ENCODE peak calls at places on chromosomes 16 and 17, in four cellular contexts. O is H1, V is IMR-90, S is mesendoderm. A is an unnamed sample. For H3K27me3, the result is how much of the 10 kb centered on the place peaks cover.

GRCh38 chr17:14019186-14019956 is 49.9 kb upstream of the COX10 start:
- DNase-seq in V (peak), S (no peak), O (no peak), A (no peak)

GRCh38 chr17:72342582-72343527 is 222.0 kb downstream of the SOX9 start:
- DNase-seq in O (no peak), S (peak), V (no peak), A (no peak)

GRCh38 chr17:75819116-75819515 is 25.1 kb downstream of the UNC13D start:
- DNase-seq in S (no peak), V (no peak), O (no peak), A (no peak)

GRCh38 chr16:29192329-29193247 is 207.7 kb downstream of the LAT start:
- DNase-seq in S (no peak), V (no peak), O (peak), A (peak)

GRCh38 chr17:47895254-47895855 is 681 bp upstream of the SP2 start:
- DNase-seq in V (peak), O (no peak), S (no peak), A (no peak)

GRCh38 chr16:79171504-79172240 is 428.9 kb downstream of the MAF start:
- DNase-seq in S (no peak), O (no peak), V (no peak), A (no peak)

GRCh38 chr17:43456661-43457361 is 27.0 kb upstream of the DHX8 start:
- DNase-seq in S (no peak), O (no peak), V (peak), A (no peak)

GRCh38 chr17:64331946-64332493 is 58.6 kb downstream of the PECAM1 start:
- DNase-seq in V (no peak), O (no peak), S (peak), A (no peak)

GRCh38 chr16:86502856-86503748 is 7.2 kb upstream of the FOXF1 start:
- DNase-seq in S (no peak), O (no peak), V (peak), A (no peak)

GRCh38 chr17:4043862-4044261 is 79.6 kb upstream of the ATP2A3 start:
- DNase-seq in V (no peak), O (no peak), S (no peak), A (no peak)

GRCh38 chr16:86577314-86577971 is 906 bp upstream of the FOXL1 start:
- DNase-seq in S (peak), O (no peak), V (peak), A (peak)

GRCh38 chr16:86302710-86303109 is 207.6 kb upstream of the FOXF1 start:
- DNase-seq in V (no peak), S (peak), O (no peak), A (no peak)

GRCh38 chr17:29574732-29575510 is 6.4 kb downstream of the TP53I13 start:
- DNase-seq in S (no peak), V (no peak), O (no peak), A (peak)

GRCh38 chr16:65838001-65838400 is 528.5 kb upstream of the CDH5 start:
- DNase-seq in V (no peak), O (no peak), S (no peak), A (no peak)

GRCh38 chr16:6160303-6160702 is 1062.7 kb upstream of the EEF2KMT start:
- DNase-seq in V (no peak), S (no peak), O (no peak), A (no peak)

GRCh38 chr17:33992113-33992512 is 263.0 kb upstream of the CCL2 start:
- DNase-seq in O (no peak), S (no peak), V (no peak), A (peak)

GRCh38 chr17:33178641-33179040 is 114.5 kb downstream of the ASIC2 start:
- DNase-seq in S (no peak), V (no peak), O (no peak), A (no peak)

GRCh38 chr17:46935658-46936266 is 12.8 kb downstream of the GOSR2 start:
- DNase-seq in S (peak), V (no peak), O (no peak), A (no peak)

GRCh38 chr17:66943484-66943883 is 21.0 kb upstream of the CACNG4 start:
- DNase-seq in S (peak), V (no peak), O (no peak), A (no peak)

GRCh38 chr17:8212312-8213180 is 2.2 kb upstream of the AURKB start:
- DNase-seq in V (no peak), O (no peak), S (no peak), A (no peak)

GRCh38 chr17:77499699-77500435 is 359.1 kb downstream of the SEC14L1 start:
- DNase-seq in O (no peak), S (no peak), V (no peak), A (no peak)

GRCh38 chr16:12458591-12459400 is 344.9 kb downstream of the CPPED1 start:
- DNase-seq in S (no peak), O (no peak), V (no peak), A (no peak)

DNA sequence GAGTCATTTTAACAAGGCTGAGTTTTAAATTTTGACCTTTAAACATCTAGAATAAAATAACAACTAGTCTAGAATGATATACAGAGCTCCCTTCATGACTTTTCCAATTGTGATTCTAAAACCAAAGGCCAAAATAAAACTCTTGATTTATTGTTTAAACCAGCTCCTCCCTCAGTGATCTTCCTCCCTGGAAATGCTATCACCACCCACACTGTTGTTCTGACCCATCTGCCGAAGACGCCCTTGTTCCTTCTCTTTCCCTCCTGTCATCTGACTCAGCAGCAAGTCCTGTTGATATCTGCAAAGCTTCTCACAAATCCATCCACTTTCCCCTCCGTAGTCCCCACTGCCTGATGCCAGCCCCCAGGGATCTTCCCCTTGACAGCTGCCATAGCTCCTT is 231.6 kb upstream of the DYNLRB2 start:
- DNase-seq in S (no peak), O (no peak), V (no peak), A (no peak)
- H3K56ac ChIP-seq in S (no peak), O (no peak), V (no peak), A (no peak)

DNA sequence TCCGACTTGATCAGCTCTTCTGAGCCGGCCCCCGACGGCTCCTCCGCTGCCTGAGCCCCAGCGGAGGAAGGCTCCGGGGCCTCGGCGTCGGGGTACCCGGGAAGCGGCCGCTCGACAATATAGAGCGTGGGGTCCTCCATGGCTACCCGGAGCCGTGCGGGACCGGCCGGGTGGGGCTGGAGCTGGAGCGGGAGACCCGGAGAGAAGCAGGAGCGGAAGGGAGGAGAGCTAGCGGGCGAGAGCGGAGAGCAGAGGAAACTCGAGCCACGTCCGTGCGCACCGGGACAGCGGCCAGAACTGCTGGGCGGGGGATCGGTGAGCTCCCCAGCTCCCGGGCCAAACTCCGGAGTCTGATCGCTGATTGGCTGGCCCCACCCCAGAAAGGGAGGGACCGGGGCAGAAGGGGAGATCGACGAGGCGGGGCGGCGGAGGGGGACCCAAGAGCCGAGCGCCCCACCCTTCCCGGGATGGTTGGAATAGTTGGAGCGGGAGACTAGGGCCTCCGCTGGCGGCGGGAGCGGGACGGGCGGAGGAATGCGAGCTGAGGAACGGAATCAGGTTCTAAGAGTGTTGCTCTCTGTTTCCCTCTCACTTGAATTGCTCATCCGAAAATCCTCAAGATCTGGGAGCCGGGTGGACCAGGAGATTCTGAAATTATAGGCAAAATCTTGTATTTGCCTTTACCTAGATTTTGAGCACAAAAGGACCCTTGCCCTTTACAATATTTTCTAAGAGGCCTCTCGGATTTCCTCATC is at the start of gene CAVIN1:
- DNase-seq in O (peak), S (peak), V (peak), A (peak)
- H3K27me3 ChIP-seq in O (under half), S (under half), V (under half), A (under half)

DNA sequence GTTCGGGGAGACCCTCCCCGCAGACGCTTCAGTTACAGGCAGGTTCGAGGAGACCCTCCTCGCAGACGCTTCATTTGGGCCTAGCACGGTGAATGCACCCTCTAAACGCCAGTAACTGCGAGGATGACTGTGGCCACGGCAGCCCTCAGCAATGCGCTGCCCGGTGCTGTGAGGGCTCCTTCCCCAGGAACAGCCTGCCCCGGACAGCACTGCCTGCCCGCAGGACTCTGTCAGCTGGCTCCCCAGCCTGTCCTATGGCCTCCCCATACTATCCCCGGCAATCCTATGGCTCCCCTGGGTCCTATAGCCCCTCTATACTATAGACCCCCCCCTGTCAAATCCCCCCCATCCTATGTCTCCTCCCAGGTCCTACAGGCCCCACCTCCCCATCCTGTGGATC is 238.9 kb downstream of the RBFOX3 start:
- DNase-seq in O (no peak), S (no peak), V (no peak), A (no peak)
- H2BK5ac ChIP-seq in O (no peak), S (no peak), V (no peak), A (no peak)

GRCh38 chr16:27232061-27232841 is 28.9 kb downstream of the KDM8 start:
- DNase-seq in S (no peak), V (no peak), O (no peak), A (no peak)
- H3K56ac ChIP-seq in S (no peak), V (no peak), O (no peak), A (no peak)

DNA sequence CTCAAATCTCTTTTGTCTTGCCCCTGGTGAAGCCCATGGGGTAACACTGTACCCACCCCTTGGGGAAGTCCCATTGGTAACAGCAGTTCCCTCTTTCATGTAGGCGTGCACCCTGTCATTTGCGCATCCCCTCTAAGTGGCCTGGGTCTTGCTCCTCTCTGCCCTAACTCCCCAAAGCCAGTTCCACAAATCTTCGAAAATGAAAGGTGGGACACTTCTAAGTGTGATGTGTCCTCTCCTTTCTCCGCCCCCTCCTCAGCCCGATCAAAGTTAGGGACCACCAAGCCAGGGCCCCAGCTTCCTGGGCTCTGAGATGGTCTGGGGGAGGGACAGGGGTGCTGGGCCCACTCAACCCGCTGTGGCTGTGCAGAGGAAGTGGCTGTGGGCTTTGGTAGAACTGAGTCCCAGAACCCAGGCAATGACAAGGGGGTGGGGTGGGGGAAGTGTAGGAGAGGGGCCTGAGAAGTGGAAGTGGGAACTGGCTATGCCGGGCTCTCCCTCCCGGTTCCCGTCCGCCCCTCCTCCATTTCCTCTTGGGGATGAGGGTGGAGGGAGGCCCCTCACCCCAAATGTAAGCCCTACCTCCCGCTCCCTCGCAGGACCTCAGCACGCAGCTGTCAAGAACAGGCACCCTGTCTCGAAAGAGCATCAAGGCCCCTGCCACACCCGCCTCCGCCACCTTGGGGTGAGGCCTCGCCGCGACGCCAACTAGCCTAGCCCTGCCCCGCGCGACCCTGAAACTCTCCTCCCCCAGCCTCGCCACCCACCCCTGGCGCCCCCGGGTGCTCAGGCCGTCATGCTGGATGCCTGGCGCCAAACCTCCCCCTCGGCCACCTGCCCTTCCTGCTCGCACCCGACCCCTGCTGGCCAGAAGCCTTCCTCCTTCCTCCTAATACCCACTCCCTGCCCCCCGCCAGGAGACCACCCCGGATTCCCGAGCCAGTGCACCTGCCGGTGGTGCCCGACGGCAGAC is 8.7 kb downstream of the ABI3 start:
- DNase-seq in O (peak), V (no peak), S (no peak), A (peak)
- H3K27me3 ChIP-seq in O (under half), V (under half), S (under half), A (under half)

DNA sequence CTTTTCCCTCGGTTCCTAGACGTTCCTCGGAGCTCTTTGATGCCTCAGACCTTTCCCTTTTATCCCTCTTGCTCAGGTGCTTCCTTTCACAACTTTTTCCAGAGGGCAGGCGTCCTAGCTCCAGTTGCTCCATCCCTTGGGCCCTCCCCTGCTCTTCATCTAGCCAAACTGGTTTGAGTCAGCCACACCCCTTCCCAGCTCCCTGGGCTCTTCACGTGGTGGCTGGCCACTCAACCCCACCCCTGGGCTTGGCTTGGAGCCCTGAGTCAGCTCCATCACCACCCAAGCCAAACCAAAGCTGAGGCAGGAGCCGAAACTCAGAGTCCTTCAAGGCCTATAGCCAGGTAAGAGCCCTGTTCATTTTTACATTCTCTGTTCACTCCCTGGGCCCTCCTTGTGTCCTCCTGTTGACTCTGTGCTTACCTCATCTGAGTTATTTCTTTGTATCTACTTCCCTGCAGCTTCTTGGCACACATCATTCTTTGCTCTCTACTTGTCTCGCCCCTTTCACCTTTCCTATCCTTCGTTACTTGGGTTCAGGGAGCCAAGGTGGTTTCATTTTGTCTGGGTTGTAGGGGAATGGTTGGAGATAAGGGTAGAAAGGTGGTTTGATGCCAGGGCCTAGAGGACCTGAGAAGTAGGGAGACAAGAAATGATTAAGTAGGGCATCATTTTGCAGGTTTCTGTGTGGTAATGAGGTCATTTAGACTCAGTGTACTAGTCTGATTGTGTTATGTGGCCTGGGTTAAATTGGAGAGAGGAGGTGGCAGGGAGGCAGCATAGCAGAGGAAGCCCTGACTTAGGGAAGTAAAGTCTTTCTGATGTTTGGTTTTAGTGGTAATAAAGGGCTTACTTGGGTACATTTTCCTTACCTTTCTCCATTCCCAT is 7.6 kb upstream of the PHKG2 start:
- DNase-seq in O (no peak), V (peak), S (peak), A (peak)
- H2BK5ac ChIP-seq in O (no peak), V (peak), S (no peak), A (no peak)

GRCh38 chr17:57663326-57664070 is 81.6 kb downstream of the CCDC182 start:
- DNase-seq in V (no peak), O (no peak), S (no peak), A (no peak)

GRCh38 chr17:57666198-57666870 is 78.8 kb downstream of the CCDC182 start:
- DNase-seq in V (no peak), O (peak), S (no peak), A (peak)

GRCh38 chr17:57666946-57667345 is 78.2 kb downstream of the CCDC182 start:
- DNase-seq in V (no peak), O (peak), S (no peak), A (peak)

GRCh38 chr17:57665696-57666095 is 79.4 kb downstream of the CCDC182 start:
- DNase-seq in O (no peak), S (no peak), V (no peak), A (peak)

DNA sequence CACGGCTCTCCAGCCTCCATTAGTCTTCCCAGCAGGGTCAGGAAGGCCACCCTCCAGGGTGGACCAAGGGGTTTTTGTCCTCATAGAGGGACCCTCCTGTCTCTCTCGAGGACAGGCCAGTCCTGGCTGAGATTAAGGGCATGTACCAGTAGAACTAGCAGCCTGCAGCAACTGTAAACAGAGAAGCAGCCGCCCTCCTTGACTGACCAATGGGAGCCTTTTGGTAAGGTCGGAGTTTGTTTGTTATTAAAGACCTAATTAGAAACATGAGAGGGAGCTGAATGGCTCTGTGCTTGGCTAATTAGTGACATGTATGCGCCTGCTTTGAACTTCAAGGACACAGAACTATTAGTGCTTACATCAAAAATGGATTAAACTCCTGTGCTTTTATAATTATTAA is 80.0 kb downstream of the CCDC182 start:
- DNase-seq in O (no peak), V (no peak), S (no peak), A (peak)
- H3K56ac ChIP-seq in O (no peak), V (no peak), S (no peak), A (no peak)

GRCh38 chr16:55991843-55992242 is 116.7 kb upstream of the CES5A start:
- DNase-seq in O (no peak), S (no peak), V (no peak), A (no peak)

GRCh38 chr16:55992551-55992950 is 117.4 kb upstream of the CES5A start:
- DNase-seq in O (no peak), S (no peak), V (no peak), A (no peak)

GRCh38 chr16:55993088-55993487 is 117.9 kb upstream of the CES5A start:
- DNase-seq in V (no peak), O (no peak), S (no peak), A (no peak)

GRCh38 chr16:55988013-55988412 is 112.8 kb upstream of the CES5A start:
- DNase-seq in S (no peak), O (no peak), V (no peak), A (no peak)

DNA sequence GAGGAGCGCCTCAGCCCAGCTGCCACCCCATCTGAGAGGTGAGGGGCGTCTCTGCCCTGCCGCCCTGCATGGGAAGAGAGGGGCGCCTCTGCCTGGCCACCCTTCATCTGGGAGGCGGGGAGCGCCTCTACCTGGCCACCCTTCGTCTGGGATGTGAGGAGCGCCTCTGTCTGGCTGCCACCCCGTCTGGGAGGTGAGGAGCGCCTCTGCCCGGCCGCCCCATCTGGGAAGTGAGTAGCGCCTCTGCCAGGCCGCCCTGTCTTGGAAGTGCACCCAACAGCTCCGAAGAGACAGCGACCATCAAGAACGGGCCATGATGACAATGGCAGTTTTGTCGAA is 114.4 kb upstream of the CES5A start:
- DNase-seq in S (no peak), O (no peak), V (no peak), A (no peak)
- H3K27me3 ChIP-seq in S (under half), O (under half), V (under half), A (under half)

A was measured in H9.